ENCODE peak calls at places on chromosomes 3 and 15, in eight cellular contexts. M is activated CD8-positive, alpha-beta T cell treated with anti-CD3 and anti-CD28 coated beads for 36 hours; E is activated naive CD8-positive, alpha-beta T cell treated with anti-CD3 and anti-CD28 coated beads, Interleukin-2, amount 10 ng/mL, durations not matched to agents 7 days and 5 days; X is right cardiac atrium; A is body of pancreas; U is gastrocnemius medialis; Y is activated CD8-positive, alpha-beta memory T cell treated with anti-CD3 and anti-CD28 coated beads, Interleukin-2, amount 10 ng/mL, durations not matched to agents 7 days and 5 days; W is activated CD4-positive, alpha-beta T cell treated with anti-CD3 and anti-CD28 coated beads for 36 hours. G is an unnamed sample.

GRCh38 chr3:79672075-79672474 is 95.7 kb downstream of the ROBO1 start:
- ATAC-seq in W (no peak), U (no peak), X (no peak), M (no peak), E (no peak), Y (no peak), A (no peak), G (no peak)

GRCh38 chr3:16801223-16801622 is 83.5 kb upstream of the PLCL2 start:
- ATAC-seq in A (no peak), E (peak; percentile 60), W (no peak), X (no peak), U (no peak), Y (peak; percentile 36), M (no peak), G (no peak)

GRCh38 chr15:92883643-92884458 is 16.3 kb upstream of the CHD2 start:
- ATAC-seq in A (no peak), M (no peak), Y (no peak), X (no peak), W (no peak), U (no peak), E (no peak), G (peak; percentile 2)

GRCh38 chr15:28887344-28888174 is 1.8 kb downstream of the APBA2 start:
- ATAC-seq in U (no peak), A (peak; percentile 24), M (no peak), W (no peak), E (no peak), Y (no peak), X (no peak), G (no peak)

GRCh38 chr3:184687363-184688049 is 24.4 kb downstream of the MAGEF1 start:
- ATAC-seq in Y (no peak), U (no peak), W (no peak), M (peak; percentile 30), X (peak; percentile 30), A (no peak), E (no peak), G (no peak)

GRCh38 chr3:34942256-34942655 is 697.1 kb upstream of the ARPP21 start:
- ATAC-seq in M (no peak), X (no peak), U (no peak), Y (no peak), W (no peak), A (no peak), E (no peak), G (no peak)

GRCh38 chr3:132268956-132269355 is 48.3 kb upstream of the ACP3 start:
- ATAC-seq in A (no peak), M (no peak), W (no peak), Y (no peak), X (no peak), U (no peak), E (no peak), G (no peak)

GRCh38 chr3:31170932-31171670 is 276.6 kb upstream of the GADL1 start:
- ATAC-seq in Y (no peak), W (no peak), E (no peak), M (no peak), U (no peak), A (no peak), X (peak; percentile 31), G (no peak)

GRCh38 chr3:179526482-179526881 is 36.2 kb upstream of the ACTL6A start:
- ATAC-seq in A (no peak), X (peak; percentile 58), W (no peak), M (no peak), U (no peak), Y (no peak), E (no peak), G (no peak)

GRCh38 chr15:41423979-41424659 is 7.2 kb downstream of the RTF1 start:
- ATAC-seq in Y (peak; percentile 86), W (peak; percentile 91), X (no peak), A (no peak), E (peak; percentile 90), M (peak; percentile 89), U (no peak), G (peak; percentile 94)

GRCh38 chr3:13325892-13326443 is 94.2 kb downstream of the NUP210 start:
- ATAC-seq in A (peak; percentile 73), E (no peak), X (no peak), W (no peak), M (no peak), U (no peak), Y (no peak), G (no peak)

GRCh38 chr15:63946524-63947065 is 99.7 kb downstream of the DAPK2 start:
- ATAC-seq in A (no peak), W (no peak), M (no peak), X (peak; percentile 5), E (no peak), Y (no peak), U (no peak), G (no peak)

GRCh38 chr3:117995795-117996194 is 1038.9 kb downstream of the IGSF11 start:
- ATAC-seq in Y (no peak), M (no peak), A (no peak), E (no peak), U (no peak), W (no peak), X (no peak), G (no peak)

GRCh38 chr15:62775932-62776331 is 266.6 kb upstream of the TPM1 start:
- ATAC-seq in U (no peak), E (no peak), M (no peak), Y (no peak), A (no peak), W (no peak), X (no peak), G (no peak)